ENCODE peak calls at places on chromosome 17, in six cellular contexts. V, Q, B, A, Y and N are unnamed samples.

GRCh38 chr17:80586464-80587228 is 42.0 kb downstream of the RPTOR start:
- DNase-seq in V (no peak), Y (no peak), Q (no peak), B (no peak), A (no peak), N (no peak)

GRCh38 chr17:410674-411401 is 58.2 kb upstream of the RPH3AL start:
- DNase-seq in A (peak; percentile 61), V (peak; percentile 85), Q (peak; percentile 11), Y (no peak), B (peak; percentile 65), N (peak; percentile 43)

GRCh38 chr17:42387663-42388380 is 420 bp downstream of the STAT3 start:
- DNase-seq in A (peak; percentile 38), B (peak; percentile 44), Y (peak; percentile 49), Q (peak; percentile 46), V (peak; percentile 58), N (no peak)

GRCh38 chr17:57115916-57116315 is 30.9 kb downstream of the AKAP1 start:
- DNase-seq in B (no peak), Q (no peak), V (no peak), A (no peak), Y (no peak), N (no peak)

GRCh38 chr17:55245986-55246385 is 18.8 kb upstream of the HLF start:
- DNase-seq in Q (no peak), A (no peak), Y (no peak), B (no peak), V (no peak), N (no peak)

GRCh38 chr17:32302037-32302436 is 36.4 kb downstream of the RHBDL3 start:
- DNase-seq in Q (no peak), V (no peak), B (no peak), A (no peak), Y (no peak), N (no peak)

GRCh38 chr17:17422641-17423040 is 54.2 kb upstream of the MED9 start:
- DNase-seq in Q (no peak), B (no peak), Y (no peak), V (no peak), A (no peak), N (no peak)

GRCh38 chr17:37743612-37743874 is 1.3 kb downstream of the HNF1B start:
- DNase-seq in Q (no peak), B (no peak), Y (no peak), V (peak; percentile 10), A (no peak), N (no peak)

GRCh38 chr17:15377608-15378007 is 36.2 kb upstream of the TEKT3 start:
- DNase-seq in A (no peak), V (no peak), B (no peak), Y (no peak), Q (peak; percentile 81), N (no peak)

GRCh38 chr17:81870155-81870977 is 771 bp downstream of the ARHGDIA start:
- DNase-seq in B (peak; percentile 44), Q (peak; percentile 56), A (peak; percentile 47), Y (no peak), V (peak; percentile 74), N (no peak)

GRCh38 chr17:73309727-73310555 is 1.9 kb downstream of the CDC42EP4 start:
- DNase-seq in Q (peak; percentile 45), Y (no peak), B (no peak), A (no peak), V (no peak), N (no peak)

GRCh38 chr17:72118588-72119279 is 2.1 kb upstream of the SOX9 start:
- DNase-seq in Q (peak; percentile 91), B (no peak), V (peak; percentile 54), A (peak; percentile 13), Y (peak; percentile 61), N (peak; percentile 62)

GRCh38 chr17:60170835-60171752 is 21.3 kb downstream of the CA4 start:
- DNase-seq in Q (no peak), V (no peak), A (no peak), Y (no peak), B (no peak), N (peak; percentile 55)

GRCh38 chr17:7046127-7046724 is 2.3 kb upstream of the SLC16A11 start:
- DNase-seq in Y (peak; percentile 75), B (peak; percentile 49), Q (no peak), V (peak; percentile 48), A (peak; percentile 43), N (peak; percentile 79)

GRCh38 chr17:62627219-62627903 is at the start of gene MRC2:
- DNase-seq in Q (peak; percentile 85), B (no peak), A (peak; percentile 26), V (peak; percentile 62), Y (peak; percentile 65), N (no peak)

GRCh38 chr17:19958023-19958422 is 19.6 kb downstream of the AKAP10 start:
- DNase-seq in Y (peak; percentile 70), A (no peak), V (no peak), B (no peak), Q (peak; percentile 82), N (no peak)

GRCh38 chr17:15180121-15180561 is 85.0 kb downstream of the PMP22 start:
- DNase-seq in Q (no peak), Y (no peak), B (no peak), V (no peak), A (no peak), N (no peak)

GRCh38 chr17:38749222-38750043 is 1.3 kb upstream of the PCGF2 start:
- DNase-seq in Q (peak; percentile 87), V (no peak), A (no peak), B (no peak), Y (no peak), N (peak; percentile 73)

GRCh38 chr17:38746893-38747384 is 1.2 kb downstream of the PCGF2 start:
- DNase-seq in Q (no peak), B (no peak), V (no peak), A (no peak), Y (no peak), N (no peak)

GRCh38 chr17:38746004-38746892 is 1.9 kb downstream of the PCGF2 start:
- DNase-seq in Y (no peak), A (no peak), V (no peak), B (no peak), Q (no peak), N (no peak)

GRCh38 chr17:38748329-38749221 is at the start of gene PCGF2:
- DNase-seq in B (no peak), Y (peak; percentile 85), Q (peak; percentile 92), A (no peak), V (peak; percentile 40), N (peak; percentile 83)

DNA sequence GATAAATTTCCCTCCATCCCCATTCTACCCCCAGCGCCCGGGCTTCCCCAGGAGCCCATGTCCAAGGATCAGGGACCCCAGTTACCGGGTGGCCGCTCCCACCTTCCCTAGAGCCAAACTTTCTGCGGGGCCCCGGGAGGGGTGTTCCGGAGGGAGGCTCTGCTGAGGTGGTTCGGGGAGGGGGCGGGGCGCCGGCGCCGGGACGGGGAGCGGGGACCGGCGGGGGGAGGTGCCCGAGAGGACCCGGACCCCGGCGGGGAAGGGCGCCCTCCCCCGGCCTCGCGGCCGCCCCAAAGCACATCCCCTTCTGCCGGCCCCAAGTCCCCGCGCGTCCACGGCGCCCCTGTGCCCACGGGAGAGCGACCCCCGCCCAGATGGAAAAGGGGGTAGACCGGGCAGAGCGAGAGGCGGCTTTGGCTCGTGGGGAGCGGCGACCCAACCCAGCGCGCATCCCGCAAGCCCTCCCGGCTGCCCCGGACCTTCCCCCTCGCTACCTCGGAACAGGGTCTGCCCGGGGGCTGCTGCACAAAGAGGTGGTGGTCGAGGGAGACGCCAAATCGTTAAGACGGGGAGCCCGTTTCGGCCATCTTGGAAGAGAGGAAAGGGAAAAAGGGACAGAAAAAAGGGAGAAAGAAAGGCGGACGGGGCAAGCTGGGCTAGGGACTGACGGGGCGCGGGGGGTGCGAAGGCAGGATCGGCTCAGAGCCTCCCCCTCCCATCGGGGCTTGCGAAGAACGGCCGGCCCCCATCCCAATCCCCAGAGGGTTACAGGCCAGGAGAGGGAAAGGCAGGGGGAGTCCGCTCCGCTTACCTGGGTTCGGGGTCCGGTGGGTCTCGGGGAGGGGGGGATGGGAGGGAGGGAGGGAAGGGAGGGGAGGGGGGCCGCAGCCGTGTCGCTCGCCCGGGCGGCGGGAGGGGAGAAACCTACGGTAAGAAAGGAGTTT is 479 bp downstream of the PCGF2 start:
- DNase-seq in Q (peak; percentile 41), A (no peak), V (peak; percentile 23), Y (no peak), B (no peak), N (no peak)
- TF ChIP-seq CTCF in Q (no peak), A (no peak), V (peak; percentile 12), Y (peak; percentile 16), B (no peak), N (peak; percentile 18)

GRCh38 chr17:40307001-40307690 is 1.8 kb upstream of the RARA start:
- DNase-seq in A (no peak), B (no peak), Y (no peak), Q (peak; percentile 78), V (peak; percentile 39), N (no peak)
- TF ChIP-seq CTCF in A (no peak), B (no peak), Y (no peak), Q (no peak), V (no peak), N (no peak)

GRCh38 chr17:64772845-64773299 is 110.8 kb upstream of the SMURF2 start:
- DNase-seq in Y (no peak), A (no peak), Q (no peak), V (no peak), B (no peak), N (no peak)

GRCh38 chr17:64773386-64773835 is 111.3 kb upstream of the SMURF2 start:
- DNase-seq in Y (no peak), B (no peak), A (no peak), Q (no peak), V (no peak), N (no peak)

GRCh38 chr17:64775701-64776570 is 113.8 kb upstream of the SMURF2 start:
- DNase-seq in Y (no peak), A (no peak), Q (no peak), V (no peak), B (no peak), N (no peak)

GRCh38 chr17:64774888-64775600 is 112.9 kb upstream of the SMURF2 start:
- DNase-seq in Q (no peak), A (no peak), B (no peak), V (no peak), Y (no peak), N (no peak)

DNA sequence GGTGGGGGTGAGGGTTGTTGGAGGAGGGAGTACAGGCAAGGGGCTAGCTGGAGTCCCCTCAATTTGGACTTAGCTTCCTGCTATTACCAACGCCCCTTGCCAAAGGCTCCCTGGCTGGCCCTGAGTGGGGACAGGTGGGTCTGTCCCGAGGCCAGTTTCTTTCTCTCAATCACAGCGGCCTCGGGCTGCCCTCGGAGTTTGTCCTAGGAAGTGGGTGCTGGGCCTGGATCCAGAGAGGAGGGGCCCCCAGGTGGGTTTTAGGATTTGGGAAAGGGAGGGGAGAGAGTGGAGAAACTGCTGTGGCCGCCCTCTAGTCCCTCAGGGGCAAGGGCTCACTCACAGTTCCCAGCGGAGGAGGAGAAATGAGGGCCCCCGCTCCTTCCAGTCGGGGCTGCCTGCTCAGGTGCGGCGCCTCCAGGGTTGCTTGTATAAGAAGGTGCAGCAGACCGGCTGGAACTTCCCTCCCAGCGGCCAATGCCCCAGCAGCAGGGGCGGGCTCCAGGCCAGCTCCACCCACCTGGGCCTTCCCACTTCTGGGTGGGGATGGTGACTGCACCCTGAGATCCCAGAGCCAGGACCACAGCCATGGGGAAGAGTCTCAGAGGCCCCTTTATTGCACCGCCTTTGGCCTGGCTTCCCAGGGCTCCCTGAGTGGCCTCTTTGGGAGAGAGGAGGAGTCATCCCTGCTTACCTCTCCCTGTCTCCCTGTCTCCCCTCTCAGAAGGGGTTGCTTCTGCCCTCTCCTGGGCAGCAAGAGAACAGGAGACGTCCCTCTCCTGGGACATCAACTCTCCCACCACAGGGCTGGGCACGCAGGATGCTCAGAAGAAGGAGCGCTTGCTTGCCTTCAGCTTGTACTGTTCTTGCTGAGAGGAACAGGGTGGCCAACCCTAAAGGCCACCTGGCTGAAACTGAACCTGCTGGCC is 112.0 kb upstream of the SMURF2 start:
- DNase-seq in Q (peak; percentile 60), B (no peak), V (no peak), A (no peak), Y (peak; percentile 72), N (no peak)
- TF ChIP-seq CTCF in Q (peak; percentile 59), B (no peak), V (no peak), A (no peak), Y (no peak), N (no peak)

GRCh38 chr17:44222112-44222869 is 2.8 kb upstream of the UBTF start:
- DNase-seq in Q (peak; percentile 91), A (peak; percentile 46), B (no peak), Y (peak; percentile 60), V (peak; percentile 76), N (peak; percentile 90)
- TF ChIP-seq CTCF in Q (no peak), A (no peak), B (no peak), Y (peak; percentile 39), V (no peak), N (peak; percentile 26)